ENCODE peak calls at places on chromosomes 6 and 20, in ten cellular contexts. V, X, T, W, Z, P, F, O, I and E are unnamed samples.

GRCh38 chr6:76439811-76440210 is 367.3 kb upstream of the IMPG1 start:
- DNase-seq in V (no peak), X (no peak), T (no peak), W (no peak), Z (no peak), P (no peak), F (no peak), O (no peak), I (no peak), E (no peak)

GRCh38 chr6:149012040-149012545 is 265.3 kb downstream of the UST start:
- DNase-seq in V (peak), X (no peak), T (peak), W (no peak), Z (peak), P (peak), F (no peak), O (no peak), I (no peak), E (no peak)

GRCh38 chr20:25220021-25220730 is 24.7 kb downstream of the ENTPD6 start:
- DNase-seq in V (no peak), X (no peak), T (peak), W (no peak), Z (peak), P (no peak), F (no peak), O (no peak), I (no peak), E (peak)

GRCh38 chr20:3204124-3204794 is at the start of gene DDRGK1:
- DNase-seq in V (peak), X (peak), T (peak), W (peak), Z (peak), P (peak), F (peak), O (peak), I (peak), E (peak)

GRCh38 chr20:38134427-38135281 is 30.4 kb downstream of the TGM2 start:
- DNase-seq in V (no peak), X (no peak), T (peak), W (peak), Z (peak), P (peak), F (no peak), O (no peak), I (no peak), E (peak)

GRCh38 chr6:47234258-47234933 is 75.3 kb downstream of the TNFRSF21 start:
- DNase-seq in V (no peak), X (no peak), T (no peak), W (no peak), Z (no peak), P (no peak), F (no peak), O (no peak), I (no peak), E (no peak)

GRCh38 chr6:85068221-85068620 is 303.8 kb upstream of the TBX18 start:
- DNase-seq in V (no peak), X (no peak), T (no peak), W (no peak), Z (no peak), P (no peak), F (no peak), O (no peak), I (no peak), E (no peak)

GRCh38 chr6:97668716-97669115 is 385.7 kb upstream of the MMS22L start:
- DNase-seq in V (no peak), X (no peak), T (peak), W (no peak), Z (no peak), P (no peak), F (no peak), O (peak), I (no peak), E (peak)

GRCh38 chr6:36676142-36677058 is 2.1 kb upstream of the CDKN1A start:
- DNase-seq in V (no peak), X (no peak), T (no peak), W (no peak), Z (peak), P (peak), F (no peak), O (no peak), I (no peak), E (no peak)

GRCh38 chr6:4320860-4321259 is 185.5 kb upstream of the ECI2 start:
- DNase-seq in V (peak), X (no peak), T (peak), W (no peak), Z (peak), P (peak), F (no peak), O (no peak), I (no peak), E (no peak)

GRCh38 chr20:54773643-54774000 is 298.2 kb downstream of the DOK5 start:
- DNase-seq in V (no peak), X (no peak), T (no peak), W (no peak), Z (no peak), P (no peak), F (no peak), O (no peak), I (no peak), E (no peak)

GRCh38 chr6:90098025-90098474 is 198.6 kb downstream of the BACH2 start:
- DNase-seq in V (peak), X (peak), T (peak), W (no peak), Z (peak), P (peak), F (no peak), O (no peak), I (no peak), E (peak)

GRCh38 chr20:31862157-31862470 is 8.2 kb downstream of the DUSP15 start:
- DNase-seq in V (no peak), X (no peak), T (no peak), W (no peak), Z (no peak), P (no peak), F (no peak), O (no peak), I (no peak), E (no peak)

GRCh38 chr6:20707166-20707485 is 172.9 kb downstream of the CDKAL1 start:
- DNase-seq in V (no peak), X (no peak), T (no peak), W (no peak), Z (no peak), P (no peak), F (no peak), O (no peak), I (no peak), E (no peak)

GRCh38 chr20:7144464-7144863 is 377.0 kb downstream of the BMP2 start:
- DNase-seq in V (no peak), X (no peak), T (no peak), W (no peak), Z (no peak), P (no peak), F (no peak), O (no peak), I (no peak), E (no peak)